ENCODE peak calls at places on chromosomes 3 and 15, in five cellular contexts. N is left ventricle myocardium inferior, E is GM13977, I is CMK, W is T-helper 17 cell. O is an unnamed sample.

GRCh38 chr3:107946700-107947099 is 144.1 kb downstream of the CD47 start:
- DNase-seq in E (no peak), N (no peak), W (no peak), I (no peak), O (no peak)

GRCh38 chr15:96353931-96354730 is 23.6 kb downstream of the NR2F2 start:
- DNase-seq in E (no peak), W (no peak), N (peak), I (no peak), O (no peak)

GRCh38 chr15:90641581-90642463 is 75.3 kb upstream of the BLM start:
- DNase-seq in W (no peak), E (no peak), I (no peak), N (no peak), O (no peak)

GRCh38 chr15:58222698-58223097 is 84.5 kb downstream of the AQP9 start:
- DNase-seq in I (no peak), W (no peak), E (no peak), N (no peak), O (no peak)

GRCh38 chr3:33592999-33593398 is 125.1 kb downstream of the CLASP2 start:
- DNase-seq in I (no peak), N (no peak), W (no peak), E (no peak), O (no peak)

GRCh38 chr3:242986-243706 is 46.6 kb downstream of the CHL1 start:
- DNase-seq in N (no peak), I (no peak), W (no peak), E (no peak), O (no peak)

GRCh38 chr15:69679623-69680228 is 227.1 kb downstream of the RPLP1 start:
- DNase-seq in W (no peak), I (no peak), E (peak), N (no peak), O (no peak)

GRCh38 chr15:69792823-69793222 is 304.9 kb downstream of the TLE3 start:
- DNase-seq in W (no peak), I (no peak), E (no peak), N (no peak), O (no peak)

GRCh38 chr3:156952011-156952410 is 125.9 kb downstream of the LEKR1 start:
- DNase-seq in I (no peak), W (no peak), E (no peak), N (no peak), O (no peak)

GRCh38 chr3:53614307-53614706 is 119.9 kb downstream of the CACNA1D start:
- DNase-seq in I (no peak), E (no peak), N (no peak), W (no peak), O (no peak)

GRCh38 chr3:137325934-137326333 is 368.2 kb downstream of the IL20RB start:
- DNase-seq in W (no peak), E (no peak), N (no peak), I (no peak), O (no peak)

GRCh38 chr3:138944842-138945645 is 1.9 kb downstream of the FOXL2 start:
- DNase-seq in N (no peak), E (no peak), I (no peak), W (no peak), O (no peak)

GRCh38 chr3:65837604-65838003 is 201.1 kb downstream of the MAGI1 start:
- DNase-seq in I (no peak), W (no peak), N (no peak), E (no peak), O (no peak)

GRCh38 chr3:111859974-111860859 is 1.2 kb downstream of the PHLDB2 start:
- DNase-seq in W (peak), E (peak), I (no peak), N (peak), O (peak)

GRCh38 chr3:39095778-39096177 is 11.6 kb downstream of the GORASP1 start:
- DNase-seq in N (no peak), E (no peak), W (no peak), I (no peak), O (no peak)

GRCh38 chr3:177647876-177648275 is 450.6 kb upstream of the TBL1XR1 start:
- DNase-seq in W (no peak), I (no peak), E (no peak), N (no peak), O (no peak)

GRCh38 chr15:97501291-97501690 is 459.2 kb upstream of the ARRDC4 start:
- DNase-seq in W (no peak), E (no peak), N (no peak), I (peak), O (no peak)

GRCh38 chr3:14517601-14518431 is 22.3 kb downstream of the GRIP2 start:
- DNase-seq in E (no peak), I (no peak), N (no peak), W (no peak), O (no peak)

GRCh38 chr3:146035366-146035765 is 125.6 kb downstream of the PLOD2 start:
- DNase-seq in E (no peak), W (no peak), I (no peak), N (no peak), O (no peak)

GRCh38 chr3:133269393-133269792 is 130.5 kb upstream of the BFSP2 start:
- DNase-seq in W (no peak), I (no peak), E (no peak), N (no peak), O (no peak)

GRCh38 chr3:130671545-130671944 is 75.1 kb downstream of the PIK3R4 start:
- DNase-seq in N (no peak), W (no peak), I (no peak), E (no peak), O (no peak)

GRCh38 chr3:132445812-132446211 is 28.5 kb downstream of the DNAJC13 start:
- DNase-seq in N (no peak), W (no peak), I (no peak), E (no peak), O (no peak)

GRCh38 chr15:85788796-85789495 is 5.8 kb downstream of the KLHL25 start:
- DNase-seq in E (peak), N (no peak), W (no peak), I (no peak), O (no peak)

GRCh38 chr15:60223161-60223560 is 174.6 kb downstream of the ANXA2 start:
- DNase-seq in W (no peak), I (no peak), E (no peak), N (no peak), O (no peak)

O was measured in T-helper 22 cell.